ENCODE peak calls at places on chromosomes 3 and 15, in nine cellular contexts. W is M059J; H is cardiac septum; Y is NAMALWA; E is tibial artery; L is heart left ventricle; B is activated CD8-positive, alpha-beta memory T cell treated with anti-CD3 and anti-CD28 coated beads for 24 hours; G is AG08395; V is cardiac fibroblast. Z is an unnamed sample.

GRCh38 chr3:155744626-155745324 is at the start of gene PLCH1:
- DNase-seq in W (peak), H (peak), Y (peak), E (peak), L (peak), B (peak), G (peak), V (peak), Z (peak)

GRCh38 chr3:9499455-9500107 is 54.0 kb downstream of the LHFPL4 start:
- DNase-seq in W (no peak), H (no peak), Y (no peak), E (peak), L (no peak), B (no peak), G (peak), V (no peak), Z (no peak)

GRCh38 chr3:122094693-122095092 is 39.5 kb downstream of the CD86 start:
- DNase-seq in W (no peak), H (no peak), Y (no peak), E (no peak), L (no peak), B (no peak), G (no peak), V (no peak), Z (no peak)

GRCh38 chr15:70269991-70270751 is 172.5 kb upstream of the TLE3 start:
- DNase-seq in W (no peak), H (no peak), Y (no peak), E (no peak), L (no peak), B (no peak), G (no peak), V (peak), Z (no peak)

GRCh38 chr15:38017721-38018120 is 83.3 kb downstream of the TMCO5A start:
- DNase-seq in W (no peak), H (no peak), Y (no peak), E (peak), L (no peak), B (no peak), G (no peak), V (no peak), Z (no peak)

GRCh38 chr3:184235381-184236032 is 6.1 kb downstream of the VWA5B2 start:
- DNase-seq in W (no peak), H (no peak), Y (no peak), E (no peak), L (no peak), B (no peak), G (no peak), V (no peak), Z (no peak)

GRCh38 chr3:142563491-142563997 is 15.0 kb downstream of the ATR start:
- DNase-seq in W (no peak), H (no peak), Y (no peak), E (no peak), L (no peak), B (no peak), G (no peak), V (no peak), Z (no peak)

GRCh38 chr3:30347679-30348216 is 258.7 kb upstream of the TGFBR2 start:
- DNase-seq in W (peak), H (no peak), Y (no peak), E (no peak), L (no peak), B (no peak), G (peak), V (peak), Z (peak)

GRCh38 chr15:61742591-61742990 is 317.7 kb downstream of the VPS13C start:
- DNase-seq in W (no peak), H (no peak), Y (no peak), E (no peak), L (no peak), B (no peak), G (no peak), V (no peak), Z (no peak)

GRCh38 chr3:196695849-196696226 is 16.2 kb downstream of the CEP19 start:
- DNase-seq in W (no peak), H (no peak), Y (no peak), E (no peak), L (no peak), B (no peak), G (no peak), V (no peak), Z (no peak)

GRCh38 chr3:124797426-124797945 is 67.2 kb downstream of the UMPS start:
- DNase-seq in W (no peak), H (no peak), Y (no peak), E (no peak), L (no peak), B (no peak), G (no peak), V (no peak), Z (no peak)

GRCh38 chr3:172061724-172062184 is 22.4 kb downstream of the FNDC3B start:
- DNase-seq in W (peak), H (no peak), Y (peak), E (no peak), L (no peak), B (no peak), G (peak), V (peak), Z (peak)

GRCh38 chr3:69542265-69543079 is 156.6 kb upstream of the FRMD4B start:
- DNase-seq in W (no peak), H (no peak), Y (no peak), E (peak), L (peak), B (no peak), G (no peak), V (no peak), Z (no peak)

GRCh38 chr3:64687381-64687780 is 419 bp downstream of the ADAMTS9 start:
- DNase-seq in W (no peak), H (no peak), Y (no peak), E (peak), L (no peak), B (no peak), G (no peak), V (no peak), Z (no peak)

GRCh38 chr15:52789601-52790165 is 453 bp downstream of the ONECUT1 start:
- DNase-seq in W (peak), H (no peak), Y (peak), E (no peak), L (no peak), B (no peak), G (no peak), V (peak), Z (peak)

GRCh38 chr3:124648551-124648950 is 81.7 kb upstream of the UMPS start:
- DNase-seq in W (no peak), H (no peak), Y (no peak), E (no peak), L (no peak), B (no peak), G (no peak), V (no peak), Z (no peak)

GRCh38 chr3:174342206-174342605 is 516.9 kb upstream of the NAALADL2 start:
- DNase-seq in W (no peak), H (no peak), Y (no peak), E (no peak), L (no peak), B (no peak), G (no peak), V (no peak), Z (no peak)

GRCh38 chr15:75532413-75533250 is 46.5 kb downstream of the PTPN9 start:
- DNase-seq in W (peak), H (no peak), Y (peak), E (peak), L (peak), B (no peak), G (peak), V (peak), Z (peak)

GRCh38 chr15:85607842-85608241 is 186.9 kb downstream of the KLHL25 start:
- DNase-seq in W (peak), H (no peak), Y (no peak), E (no peak), L (no peak), B (no peak), G (peak), V (peak), Z (peak)

GRCh38 chr15:38650384-38650783 is 85.8 kb upstream of the RASGRP1 start:
- DNase-seq in W (no peak), H (no peak), Y (peak), E (no peak), L (no peak), B (no peak), G (no peak), V (no peak), Z (no peak)

GRCh38 chr3:129161860-129162271 is 1.0 kb upstream of the ISY1 start:
- DNase-seq in W (peak), H (no peak), Y (peak), E (no peak), L (no peak), B (peak), G (peak), V (peak), Z (peak)

GRCh38 chr3:108818404-108818803 is 4.2 kb upstream of the TRAT1 start:
- DNase-seq in W (peak), H (no peak), Y (peak), E (no peak), L (no peak), B (peak), G (no peak), V (no peak), Z (peak)

GRCh38 chr3:183306798-183307671 is 54.0 kb downstream of the B3GNT5 start:
- DNase-seq in W (peak), H (peak), Y (peak), E (peak), L (peak), B (peak), G (peak), V (peak), Z (peak)

GRCh38 chr3:177694316-177694715 is 497.0 kb upstream of the TBL1XR1 start:
- DNase-seq in W (peak), H (no peak), Y (peak), E (no peak), L (no peak), B (no peak), G (peak), V (peak), Z (peak)